ENCODE peak calls at places on chromosomes 5 and 9, in seven cellular contexts. One of them, this sample, is unnamed.

GRCh38 chr9:109600142-109600541 is 102.0 kb upstream of the PTPN3 start:
- DNase-seq in mammary epithelial cell: peak; percentile 63
- DNase-seq in ovary: no peak
- DNase-seq in foreskin fibroblast: peak; percentile 30
- DNase-seq in GM20000: no peak
- DNase-seq in body of pancreas: no peak
- DNase-seq in PC-3: peak; percentile 71
- DNase-seq in this sample: peak; percentile 65

GRCh38 chr5:11912-12311 is 80.1 kb upstream of the PLEKHG4B start:
- DNase-seq in mammary epithelial cell: no peak
- DNase-seq in ovary: no peak
- DNase-seq in foreskin fibroblast: no peak
- DNase-seq in GM20000: peak; percentile 21
- DNase-seq in body of pancreas: no peak
- DNase-seq in PC-3: peak; percentile 52
- DNase-seq in this sample: no peak

GRCh38 chr9:99023831-99024230 is 80.1 kb downstream of the COL15A1 start:
- DNase-seq in mammary epithelial cell: no peak
- DNase-seq in ovary: peak; percentile 38
- DNase-seq in foreskin fibroblast: no peak
- DNase-seq in GM20000: no peak
- DNase-seq in body of pancreas: peak; percentile 43
- DNase-seq in PC-3: no peak
- DNase-seq in this sample: no peak

GRCh38 chr5:120093178-120093577 is 370.9 kb upstream of the PRR16 start:
- DNase-seq in mammary epithelial cell: no peak
- DNase-seq in ovary: no peak
- DNase-seq in foreskin fibroblast: no peak
- DNase-seq in GM20000: no peak
- DNase-seq in body of pancreas: no peak
- DNase-seq in PC-3: no peak
- DNase-seq in this sample: no peak

GRCh38 chr5:44875661-44876250 is 67.0 kb downstream of the MRPS30 start:
- DNase-seq in mammary epithelial cell: peak; percentile 96
- DNase-seq in ovary: no peak
- DNase-seq in foreskin fibroblast: no peak
- DNase-seq in GM20000: peak; percentile 74
- DNase-seq in body of pancreas: no peak
- DNase-seq in PC-3: peak; percentile 98
- DNase-seq in this sample: peak; percentile 5

GRCh38 chr9:110115341-110115820 is 92.6 kb downstream of the C9orf152 start:
- DNase-seq in mammary epithelial cell: peak; percentile 14
- DNase-seq in ovary: no peak
- DNase-seq in foreskin fibroblast: peak; percentile 64
- DNase-seq in GM20000: no peak
- DNase-seq in body of pancreas: no peak
- DNase-seq in PC-3: no peak
- DNase-seq in this sample: no peak

GRCh38 chr5:167671176-167671575 is 620.3 kb upstream of the WWC1 start:
- DNase-seq in mammary epithelial cell: peak; percentile 15
- DNase-seq in ovary: no peak
- DNase-seq in foreskin fibroblast: peak; percentile 40
- DNase-seq in GM20000: no peak
- DNase-seq in body of pancreas: no peak
- DNase-seq in PC-3: peak; percentile 54
- DNase-seq in this sample: no peak

GRCh38 chr5:170907758-170908157 is 45.9 kb downstream of the RANBP17 start:
- DNase-seq in mammary epithelial cell: peak; percentile 59
- DNase-seq in ovary: no peak
- DNase-seq in foreskin fibroblast: peak; percentile 73
- DNase-seq in GM20000: no peak
- DNase-seq in body of pancreas: no peak
- DNase-seq in PC-3: no peak
- DNase-seq in this sample: peak; percentile 11

GRCh38 chr9:86352440-86353106 is 1.6 kb downstream of the TUT7 start:
- DNase-seq in mammary epithelial cell: no peak
- DNase-seq in ovary: no peak
- DNase-seq in foreskin fibroblast: no peak
- DNase-seq in GM20000: peak; percentile 32
- DNase-seq in body of pancreas: no peak
- DNase-seq in PC-3: no peak
- DNase-seq in this sample: no peak

GRCh38 chr9:94922691-94923107 is 196.2 kb downstream of the AOPEP start:
- DNase-seq in mammary epithelial cell: peak; percentile 48
- DNase-seq in ovary: peak; percentile 34
- DNase-seq in foreskin fibroblast: no peak
- DNase-seq in GM20000: no peak
- DNase-seq in body of pancreas: no peak
- DNase-seq in PC-3: peak; percentile 25
- DNase-seq in this sample: no peak

GRCh38 chr5:112653638-112654037 is 84.0 kb upstream of the APC start:
- DNase-seq in mammary epithelial cell: no peak
- DNase-seq in ovary: no peak
- DNase-seq in foreskin fibroblast: no peak
- DNase-seq in GM20000: no peak
- DNase-seq in body of pancreas: no peak
- DNase-seq in PC-3: no peak
- DNase-seq in this sample: no peak

GRCh38 chr5:73135429-73136276 is 15.3 kb downstream of the TMEM171 start:
- DNase-seq in mammary epithelial cell: peak; percentile 27
- DNase-seq in ovary: no peak
- DNase-seq in foreskin fibroblast: no peak
- DNase-seq in GM20000: no peak
- DNase-seq in body of pancreas: peak; percentile 35
- DNase-seq in PC-3: peak; percentile 35
- DNase-seq in this sample: peak; percentile 43

GRCh38 chr5:134136771-134137170 is 22.3 kb downstream of the TCF7 start:
- DNase-seq in mammary epithelial cell: no peak
- DNase-seq in ovary: peak; percentile 11
- DNase-seq in foreskin fibroblast: no peak
- DNase-seq in GM20000: no peak
- DNase-seq in body of pancreas: peak; percentile 3
- DNase-seq in PC-3: no peak
- DNase-seq in this sample: no peak

GRCh38 chr9:130126721-130127429 is 45.3 kb upstream of the NCS1 start:
- DNase-seq in mammary epithelial cell: no peak
- DNase-seq in ovary: no peak
- DNase-seq in foreskin fibroblast: no peak
- DNase-seq in GM20000: no peak
- DNase-seq in body of pancreas: no peak
- DNase-seq in PC-3: no peak
- DNase-seq in this sample: no peak

GRCh38 chr9:130124471-130124870 is 47.7 kb upstream of the NCS1 start:
- DNase-seq in mammary epithelial cell: no peak
- DNase-seq in ovary: no peak
- DNase-seq in foreskin fibroblast: no peak
- DNase-seq in GM20000: no peak
- DNase-seq in body of pancreas: no peak
- DNase-seq in PC-3: no peak
- DNase-seq in this sample: no peak

GRCh38 chr9:130128251-130128650 is 44.0 kb upstream of the NCS1 start:
- DNase-seq in mammary epithelial cell: no peak
- DNase-seq in ovary: no peak
- DNase-seq in foreskin fibroblast: no peak
- DNase-seq in GM20000: peak; percentile 40
- DNase-seq in body of pancreas: no peak
- DNase-seq in PC-3: no peak
- DNase-seq in this sample: no peak

GRCh38 chr9:130129425-130130061 is 42.7 kb upstream of the NCS1 start:
- DNase-seq in mammary epithelial cell: no peak
- DNase-seq in ovary: no peak
- DNase-seq in foreskin fibroblast: no peak
- DNase-seq in GM20000: no peak
- DNase-seq in body of pancreas: no peak
- DNase-seq in PC-3: no peak
- DNase-seq in this sample: no peak

DNA sequence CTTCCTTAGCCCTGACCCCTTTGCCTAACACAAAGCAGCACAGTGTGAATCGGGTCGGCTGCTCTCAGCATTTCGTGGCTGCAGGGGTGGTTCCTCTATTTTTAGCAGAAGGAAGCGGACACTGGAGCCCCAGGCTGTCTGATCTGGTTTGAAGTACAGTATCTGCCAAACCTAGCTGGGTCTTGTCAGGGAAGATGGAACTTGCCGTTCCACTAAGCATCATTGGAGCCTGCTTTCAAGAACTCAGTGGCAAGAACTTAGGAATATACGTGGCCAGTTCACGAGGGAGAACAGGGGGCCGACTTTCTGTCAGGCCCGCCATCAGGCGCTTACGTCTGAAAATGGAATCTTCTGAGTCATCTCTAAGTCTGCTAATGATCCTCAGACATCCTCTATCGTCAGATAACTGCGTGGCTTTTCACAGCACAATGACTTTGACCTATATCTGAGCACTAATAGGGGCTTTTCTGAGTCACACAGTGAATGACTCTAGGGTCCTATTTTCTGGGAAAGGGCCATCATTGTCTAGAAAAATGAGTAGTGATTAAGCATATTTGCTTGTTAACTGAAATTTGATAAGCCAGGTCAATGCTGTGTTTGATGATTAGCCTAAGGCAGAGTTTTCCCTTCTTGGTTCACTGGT is 43.3 kb upstream of the NCS1 start:
- DNase-seq in mammary epithelial cell: no peak
- DNase-seq in ovary: no peak
- DNase-seq in foreskin fibroblast: peak; percentile 57
- DNase-seq in GM20000: peak; percentile 73
- DNase-seq in body of pancreas: peak; percentile 31
- DNase-seq in PC-3: peak; percentile 46
- DNase-seq in this sample: no peak
- TF ChIP-seq CTCF in mammary epithelial cell: no peak
- TF ChIP-seq CTCF in ovary: no peak
- TF ChIP-seq CTCF in foreskin fibroblast: no peak
- TF ChIP-seq CTCF in GM20000: no peak
- TF ChIP-seq CTCF in body of pancreas: no peak
- TF ChIP-seq CTCF in PC-3: no peak
- TF ChIP-seq CTCF in this sample: no peak

GRCh38 chr5:141373673-141374317 is at the start of gene PCDHGA6:
- DNase-seq in mammary epithelial cell: peak; percentile 39
- DNase-seq in ovary: no peak
- DNase-seq in foreskin fibroblast: peak; percentile 32
- DNase-seq in GM20000: no peak
- DNase-seq in body of pancreas: no peak
- DNase-seq in PC-3: no peak
- DNase-seq in this sample: no peak
- TF ChIP-seq CTCF in mammary epithelial cell: peak; percentile 61
- TF ChIP-seq CTCF in ovary: peak; percentile 28
- TF ChIP-seq CTCF in foreskin fibroblast: peak; percentile 44
- TF ChIP-seq CTCF in GM20000: no peak
- TF ChIP-seq CTCF in body of pancreas: peak; percentile 33
- TF ChIP-seq CTCF in PC-3: no peak
- TF ChIP-seq CTCF in this sample: peak; percentile 56

DNA sequence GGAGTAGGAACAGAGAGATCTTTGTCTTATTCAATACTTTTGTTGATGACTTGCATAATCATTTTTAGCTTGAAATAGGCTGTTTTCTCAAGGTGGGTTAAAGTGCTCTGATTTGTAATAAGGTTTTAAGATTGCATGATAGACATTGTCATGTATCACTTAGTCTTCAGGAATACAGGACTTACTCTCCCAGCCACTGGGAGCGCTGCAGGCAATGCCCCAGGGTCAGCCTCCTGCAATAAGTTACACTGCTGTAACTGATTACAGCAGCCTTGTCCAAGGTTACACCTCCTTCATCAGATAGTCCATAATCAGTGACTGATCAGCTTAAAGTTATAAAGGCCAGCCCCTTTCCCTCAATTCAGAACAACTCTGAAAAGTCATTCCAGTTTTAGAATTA is 218.6 kb downstream of the ESM1 start:
- DNase-seq in mammary epithelial cell: peak; percentile 32
- DNase-seq in ovary: no peak
- DNase-seq in foreskin fibroblast: no peak
- DNase-seq in GM20000: no peak
- DNase-seq in body of pancreas: no peak
- DNase-seq in PC-3: no peak
- DNase-seq in this sample: no peak
- TF ChIP-seq CTCF in mammary epithelial cell: peak; percentile 30
- TF ChIP-seq CTCF in ovary: no peak
- TF ChIP-seq CTCF in foreskin fibroblast: no peak
- TF ChIP-seq CTCF in GM20000: no peak
- TF ChIP-seq CTCF in body of pancreas: no peak
- TF ChIP-seq CTCF in PC-3: peak; percentile 28
- TF ChIP-seq CTCF in this sample: peak; percentile 11

GRCh38 chr9:37297592-37297991 is 124.9 kb upstream of the GRHPR start:
- DNase-seq in mammary epithelial cell: no peak
- DNase-seq in ovary: no peak
- DNase-seq in foreskin fibroblast: no peak
- DNase-seq in GM20000: no peak
- DNase-seq in body of pancreas: no peak
- DNase-seq in PC-3: no peak
- DNase-seq in this sample: no peak

GRCh38 chr9:37293664-37294524 is 128.6 kb upstream of the GRHPR start:
- DNase-seq in mammary epithelial cell: no peak
- DNase-seq in ovary: no peak
- DNase-seq in foreskin fibroblast: no peak
- DNase-seq in GM20000: peak; percentile 24
- DNase-seq in body of pancreas: no peak
- DNase-seq in PC-3: no peak
- DNase-seq in this sample: no peak

GRCh38 chr9:37292896-37293295 is 129.6 kb upstream of the GRHPR start:
- DNase-seq in mammary epithelial cell: no peak
- DNase-seq in ovary: no peak
- DNase-seq in foreskin fibroblast: no peak
- DNase-seq in GM20000: no peak
- DNase-seq in body of pancreas: no peak
- DNase-seq in PC-3: no peak
- DNase-seq in this sample: no peak

GRCh38 chr9:37295178-37295577 is 127.3 kb upstream of the GRHPR start:
- DNase-seq in mammary epithelial cell: no peak
- DNase-seq in ovary: no peak
- DNase-seq in foreskin fibroblast: no peak
- DNase-seq in GM20000: no peak
- DNase-seq in body of pancreas: no peak
- DNase-seq in PC-3: no peak
- DNase-seq in this sample: no peak

GRCh38 chr9:37295796-37296195 is 126.7 kb upstream of the GRHPR start:
- DNase-seq in mammary epithelial cell: no peak
- DNase-seq in ovary: no peak
- DNase-seq in foreskin fibroblast: no peak
- DNase-seq in GM20000: no peak
- DNase-seq in body of pancreas: no peak
- DNase-seq in PC-3: no peak
- DNase-seq in this sample: no peak
- TF ChIP-seq CTCF in mammary epithelial cell: peak; percentile 21
- TF ChIP-seq CTCF in ovary: no peak
- TF ChIP-seq CTCF in foreskin fibroblast: no peak
- TF ChIP-seq CTCF in GM20000: no peak
- TF ChIP-seq CTCF in body of pancreas: peak; percentile 21
- TF ChIP-seq CTCF in PC-3: peak; percentile 43
- TF ChIP-seq CTCF in this sample: no peak

GRCh38 chr9:16290169-16290568 is 580.3 kb downstream of the BNC2 start:
- DNase-seq in mammary epithelial cell: no peak
- DNase-seq in ovary: no peak
- DNase-seq in foreskin fibroblast: no peak
- DNase-seq in GM20000: no peak
- DNase-seq in body of pancreas: no peak
- DNase-seq in PC-3: no peak
- DNase-seq in this sample: no peak
- TF ChIP-seq CTCF in mammary epithelial cell: no peak
- TF ChIP-seq CTCF in ovary: no peak
- TF ChIP-seq CTCF in foreskin fibroblast: no peak
- TF ChIP-seq CTCF in GM20000: no peak
- TF ChIP-seq CTCF in body of pancreas: no peak
- TF ChIP-seq CTCF in PC-3: no peak
- TF ChIP-seq CTCF in this sample: no peak